ENCODE peak calls at places on chromosomes 5 and 9, in five cellular contexts. C, F, L, Q and N are unnamed samples.

GRCh38 chr9:98774746-98775145 is 21.6 kb downstream of the ANKS6 start:
- DNase-seq in C (peak; percentile 32), F (no peak), L (no peak), Q (no peak), N (no peak)

GRCh38 chr5:29462261-29462660 is 1731.2 kb upstream of the CDH6 start:
- DNase-seq in C (no peak), F (no peak), L (no peak), Q (no peak), N (no peak)

GRCh38 chr9:79661926-79662552 is 90.3 kb downstream of the TLE4 start:
- DNase-seq in C (no peak), F (no peak), L (no peak), Q (no peak), N (no peak)

GRCh38 chr5:98816574-98817222 is 43.2 kb downstream of the RGMB start:
- DNase-seq in C (no peak), F (peak; percentile 30), L (no peak), Q (no peak), N (no peak)

GRCh38 chr5:96924016-96924443 is 11.8 kb upstream of the LNPEP start:
- DNase-seq in C (no peak), F (no peak), L (no peak), Q (no peak), N (no peak)

GRCh38 chr5:172788771-172789686 is 18.0 kb upstream of the DUSP1 start:
- DNase-seq in C (no peak), F (no peak), L (no peak), Q (no peak), N (no peak)

GRCh38 chr9:123514766-123515165 is 158.8 kb downstream of the CRB2 start:
- DNase-seq in C (peak; percentile 40), F (no peak), L (no peak), Q (no peak), N (no peak)

GRCh38 chr5:31366941-31367340 is 165.0 kb downstream of the DROSHA start:
- DNase-seq in C (no peak), F (no peak), L (no peak), Q (no peak), N (no peak)

GRCh38 chr5:170426149-170426767 is 37.1 kb upstream of the KCNMB1 start:
- DNase-seq in C (no peak), F (peak; percentile 64), L (no peak), Q (no peak), N (no peak)

GRCh38 chr9:16135916-16136315 is 583.1 kb downstream of the CCDC171 start:
- DNase-seq in C (no peak), F (no peak), L (no peak), Q (no peak), N (no peak)

GRCh38 chr5:153974813-153975163 is 63.9 kb downstream of the FAM114A2 start:
- DNase-seq in C (no peak), F (no peak), L (no peak), Q (no peak), N (no peak)

GRCh38 chr5:131514316-131515275 is 120.4 kb downstream of the RAPGEF6 start:
- DNase-seq in C (no peak), F (peak; percentile 47), L (peak; percentile 75), Q (no peak), N (peak; percentile 21)

GRCh38 chr5:128036961-128037360 is 46.6 kb upstream of the SLC12A2 start:
- DNase-seq in C (no peak), F (no peak), L (no peak), Q (no peak), N (no peak)

GRCh38 chr9:1460143-1460769 is 410.1 kb downstream of the DMRT2 start:
- DNase-seq in C (peak; percentile 2), F (peak; percentile 13), L (no peak), Q (no peak), N (no peak)

GRCh38 chr9:90903731-90904422 is 102.3 kb downstream of the SYK start:
- DNase-seq in C (no peak), F (no peak), L (no peak), Q (no peak), N (no peak)

GRCh38 chr9:32665101-32665500 is 29.6 kb upstream of the TAF1L start:
- DNase-seq in C (no peak), F (no peak), L (no peak), Q (no peak), N (no peak)

GRCh38 chr5:55231476-55232193 is 1.8 kb downstream of the CCNO start:
- DNase-seq in C (no peak), F (peak; percentile 33), L (no peak), Q (no peak), N (peak; percentile 11)